ENCODE peak calls at places on chromosomes 11 and 22, in four cellular contexts. M is mucosa of descending colon, F is body of pancreas, T is HAP-1. A is an unnamed sample. For H3K4me1, the result is how much of the 10 kb centered on the place peaks cover.

GRCh38 chr11:94853836-94854235 is 85.7 kb downstream of the AMOTL1 start:
- DNase-seq in M (no peak), F (no peak), T (no peak), A (no peak)

GRCh38 chr11:36007127-36007824 is 63.4 kb downstream of the LDLRAD3 start:
- DNase-seq in M (no peak), F (no peak), T (no peak), A (no peak)

GRCh38 chr22:37313376-37314314 is 31.3 kb downstream of the CYTH4 start:
- DNase-seq in M (no peak), F (no peak), T (no peak), A (no peak)

GRCh38 chr11:36577859-36578258 is 10.1 kb downstream of the RAG1 start:
- DNase-seq in M (no peak), F (no peak), T (no peak), A (no peak)

GRCh38 chr11:112270551-112271180 is 10.0 kb upstream of the PLET1 start:
- DNase-seq in M (peak), F (peak), T (no peak), A (no peak)

GRCh38 chr22:38843201-38843715 is 570 bp downstream of the NPTXR start:
- DNase-seq in M (peak), F (peak), T (peak), A (peak)

GRCh38 chr11:65132988-65133700 is 1.2 kb downstream of the SYVN1 start:
- DNase-seq in M (peak), F (peak), T (peak), A (peak)

GRCh38 chr11:64144587-64145295 is 21.2 kb downstream of the MACROD1 start:
- DNase-seq in M (no peak), F (no peak), T (no peak), A (no peak)

GRCh38 chr22:31926969-31927368 is 17.4 kb upstream of the YWHAH start:
- DNase-seq in M (no peak), F (no peak), T (no peak), A (no peak)

GRCh38 chr11:1739576-1739975 is 10.8 kb downstream of the IFITM10 start:
- DNase-seq in M (no peak), F (no peak), T (no peak), A (no peak)

GRCh38 chr22:40637181-40638150 is 947 bp upstream of the MRTFA start:
- DNase-seq in M (peak), F (peak), T (peak), A (peak)

DNA sequence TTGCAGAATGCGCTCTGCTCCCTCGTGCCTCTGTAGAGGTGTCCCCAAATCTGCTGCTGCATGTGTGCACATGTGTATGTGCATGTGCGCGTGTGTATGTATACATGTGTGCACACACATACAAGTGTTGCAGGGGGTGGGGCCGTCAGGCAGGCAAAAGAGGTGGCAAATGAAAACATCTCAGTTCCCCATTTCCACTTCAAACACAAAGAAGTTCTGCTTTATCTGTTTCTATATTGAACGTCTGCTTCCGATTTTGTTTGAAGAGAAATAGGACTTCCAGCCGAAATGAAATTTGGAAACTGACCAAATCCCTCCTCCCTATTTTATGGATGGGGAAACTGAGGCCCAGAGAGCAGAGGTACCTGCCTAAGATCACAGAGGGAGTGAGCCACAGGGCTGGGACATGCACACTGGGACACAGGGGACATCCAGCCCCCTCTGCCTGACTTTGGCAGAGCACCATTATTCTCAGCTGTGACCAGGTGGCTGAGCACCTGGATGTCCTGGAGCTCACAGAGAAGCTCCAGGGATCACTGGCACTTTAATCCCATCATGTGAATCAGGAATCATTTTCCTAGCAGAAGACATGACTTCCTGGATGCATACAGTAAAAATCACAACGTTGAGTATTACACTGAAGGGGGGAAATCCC is 41.2 kb upstream of the ALX4 start:
- DNase-seq in M (no peak), F (no peak), T (no peak), A (no peak)
- H3K4me3 ChIP-seq in M (no peak), F (no peak), T (no peak), A (no peak)

DNA sequence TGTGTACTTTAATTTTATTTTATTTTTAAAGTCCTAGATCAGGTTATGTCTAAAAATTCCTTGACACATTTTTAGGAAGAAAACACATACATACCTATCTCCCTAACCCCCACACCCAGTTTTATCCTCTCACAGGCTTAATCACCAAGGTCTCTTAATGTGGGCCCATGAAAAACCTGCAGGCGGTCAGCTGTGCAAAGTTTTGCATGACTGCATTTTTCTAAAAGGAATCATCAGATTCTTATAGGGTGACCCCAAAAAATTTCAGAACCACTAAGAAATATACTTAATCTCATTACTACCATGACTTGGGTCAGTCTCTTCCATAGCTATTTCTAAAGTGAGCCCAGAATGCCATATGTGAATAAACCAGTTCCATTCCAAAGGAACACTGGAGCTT is 19.8 kb downstream of the SAA1 start:
- DNase-seq in M (no peak), F (no peak), T (no peak), A (no peak)
- H3K4me1 ChIP-seq in M (under half), F (under half), T (under half), A (under half)

DNA sequence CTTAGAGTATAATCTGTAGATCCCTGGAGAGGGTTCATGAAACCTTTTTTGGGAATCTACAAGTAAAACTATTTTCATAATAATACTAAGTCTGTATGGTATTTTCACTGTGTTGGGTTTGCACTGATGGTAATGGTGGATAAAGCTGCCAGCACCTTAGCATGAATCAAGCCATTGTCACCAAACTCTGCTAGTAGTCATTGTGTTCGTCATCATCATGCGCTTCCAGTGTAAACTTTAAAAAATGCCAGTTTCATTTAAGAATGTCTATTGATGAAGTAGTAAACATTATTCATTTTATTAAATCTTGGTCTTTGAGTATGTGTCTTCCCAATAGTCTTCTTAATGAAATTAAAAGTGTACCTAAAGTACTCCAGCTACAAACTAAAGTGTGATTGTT is 15.0 kb downstream of the ALKBH3 start:
- DNase-seq in M (no peak), F (no peak), T (no peak), A (no peak)
- H3K4me3 ChIP-seq in M (no peak), F (no peak), T (no peak), A (no peak)

DNA sequence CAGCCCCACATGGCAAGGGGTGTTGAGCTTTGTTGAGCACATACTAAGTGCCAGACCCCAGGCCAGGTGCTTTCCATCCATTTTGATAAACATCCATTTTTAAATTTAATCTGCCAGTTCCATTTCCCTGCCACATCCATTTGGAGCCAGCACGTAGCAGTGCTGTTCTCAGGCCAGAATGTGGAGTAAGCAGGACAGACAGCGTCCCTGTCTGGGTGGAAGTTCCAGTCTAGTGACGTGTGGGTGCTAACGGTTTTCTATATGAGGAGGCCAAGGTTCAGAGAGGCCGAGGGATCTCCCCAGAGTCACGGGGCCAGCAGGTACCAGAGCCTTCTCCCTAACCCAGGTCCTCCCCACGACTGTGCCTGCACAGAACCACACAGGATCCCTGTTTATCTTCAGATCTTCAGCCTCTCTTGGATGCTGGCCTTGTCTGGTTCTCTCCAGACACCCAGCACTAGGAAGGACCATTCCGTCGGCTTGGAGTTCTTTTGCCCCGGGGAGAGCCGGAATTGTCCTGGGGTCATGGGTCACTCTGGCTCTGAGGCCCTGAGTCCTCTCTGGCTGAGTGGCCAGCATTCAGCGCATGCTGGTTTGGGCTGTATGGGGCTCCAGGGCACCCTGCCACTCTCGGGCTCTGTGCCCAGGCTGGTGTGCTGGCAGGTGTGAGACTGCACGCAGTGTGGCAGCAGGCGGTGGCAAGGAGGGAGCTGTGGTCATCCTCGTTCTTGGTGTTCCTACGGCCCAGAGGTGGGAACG is 63.6 kb upstream of the PPARA start:
- DNase-seq in M (no peak), F (no peak), T (no peak), A (peak)
- H3K4me1 ChIP-seq in M (half or more), F (half or more), T (under half), A (under half)

DNA sequence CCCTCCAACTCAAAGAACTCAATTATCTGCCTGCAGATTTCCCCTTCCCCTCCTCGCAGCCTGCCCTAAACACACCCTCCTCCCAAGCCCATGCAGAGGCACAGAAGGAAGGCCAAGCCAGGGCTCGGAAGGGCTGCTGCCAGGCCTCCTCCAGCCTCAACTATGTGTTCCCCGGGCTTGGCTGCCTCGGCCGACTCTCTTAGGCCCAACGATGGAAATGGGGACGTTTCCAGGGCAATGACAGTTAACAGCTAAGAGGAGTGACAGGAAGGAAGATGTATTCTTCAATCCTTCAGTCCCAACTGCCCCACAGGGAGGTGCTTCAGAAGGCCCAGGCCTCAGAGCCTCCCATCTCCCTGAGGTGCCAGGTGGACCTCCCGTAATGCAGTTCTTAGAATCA is 104.0 kb upstream of the AKIP1 start:
- DNase-seq in M (no peak), F (no peak), T (no peak), A (no peak)
- H3K4me3 ChIP-seq in M (no peak), F (no peak), T (no peak), A (peak)